ENCODE peak calls at places on chromosomes 5 and 9, in four cellular contexts. O, L, N and V are unnamed samples.

GRCh38 chr9:5326893-5327548 is 12.7 kb downstream of the RLN1 start:
- DNase-seq in O (no peak), N (peak; percentile 64), L (no peak), V (peak; percentile 15)

GRCh38 chr9:100394819-100395218 is 32.1 kb upstream of the MSANTD3 start:
- DNase-seq in L (no peak), N (no peak), O (no peak), V (no peak)

GRCh38 chr5:82862247-82862646 is 214.9 kb downstream of the TMEM167A start:
- DNase-seq in N (no peak), L (no peak), O (no peak), V (no peak)

GRCh38 chr5:42377496-42377895 is 45.7 kb upstream of the GHR start:
- DNase-seq in N (no peak), O (no peak), L (peak; percentile 75), V (no peak)

GRCh38 chr5:6551287-6551954 is 81.4 kb downstream of the NSUN2 start:
- DNase-seq in O (no peak), N (no peak), L (peak; percentile 54), V (no peak)

GRCh38 chr9:133701981-133702797 is 36.0 kb downstream of the SARDH start:
- DNase-seq in O (no peak), N (no peak), L (no peak), V (peak; percentile 79)

GRCh38 chr5:113099822-113100221 is 123.2 kb downstream of the DCP2 start:
- DNase-seq in O (no peak), L (no peak), N (no peak), V (no peak)

GRCh38 chr5:133506165-133506564 is 106.2 kb downstream of the FSTL4 start:
- DNase-seq in L (no peak), N (no peak), O (no peak), V (no peak)

GRCh38 chr9:4741365-4742031 is 496 bp upstream of the AK3 start:
- DNase-seq in N (peak; percentile 7), L (peak; percentile 18), O (no peak), V (no peak)

GRCh38 chr5:105956456-105957177 is 1714.1 kb downstream of the EFNA5 start:
- DNase-seq in L (peak; percentile 57), N (no peak), O (no peak), V (no peak)

GRCh38 chr9:88322906-88323566 is 65.2 kb upstream of the SPIN1 start:
- DNase-seq in L (no peak), O (no peak), N (no peak), V (peak; percentile 66)

GRCh38 chr5:56569576-56569975 is 245.8 kb upstream of the MAP3K1 start:
- DNase-seq in L (no peak), N (no peak), O (no peak), V (no peak)

GRCh38 chr5:56490971-56491468 is 257.9 kb upstream of the ANKRD55 start:
- DNase-seq in N (peak; percentile 87), O (no peak), L (peak; percentile 86), V (no peak)

GRCh38 chr5:129382921-129383672 is 77.0 kb upstream of the ADAMTS19 start:
- DNase-seq in O (no peak), N (no peak), L (no peak), V (no peak)

GRCh38 chr5:179919487-179920060 is 11.9 kb upstream of the TBC1D9B start:
- DNase-seq in O (no peak), N (no peak), L (no peak), V (no peak)

GRCh38 chr9:3880851-3881250 is 355.1 kb upstream of the RFX3 start:
- DNase-seq in O (no peak), L (peak; percentile 87), N (no peak), V (no peak)

GRCh38 chr9:106035810-106036209 is 341.5 kb downstream of the TMEM38B start:
- DNase-seq in O (no peak), L (no peak), N (no peak), V (no peak)

GRCh38 chr9:81542490-81542889 is 146.9 kb downstream of the TLE1 start:
- DNase-seq in L (no peak), O (no peak), N (no peak), V (no peak)

GRCh38 chr9:77575785-77576184 is 72.3 kb downstream of the GNA14 start:
- DNase-seq in N (no peak), O (no peak), L (peak; percentile 32), V (no peak)

GRCh38 chr9:117720555-117720954 is 16.4 kb downstream of the TLR4 start:
- DNase-seq in L (no peak), O (peak; percentile 72), N (no peak), V (no peak)

GRCh38 chr5:57259704-57260103 is 85.8 kb downstream of the GPBP1 start:
- DNase-seq in O (no peak), N (no peak), L (no peak), V (no peak)

GRCh38 chr9:6900440-6900883 is 142.7 kb downstream of the KDM4C start:
- DNase-seq in O (no peak), N (no peak), L (no peak), V (no peak)

GRCh38 chr5:55421074-55421529 is 113.3 kb downstream of the MTREX start:
- DNase-seq in O (no peak), L (peak; percentile 8), N (no peak), V (no peak)

GRCh38 chr5:146565764-146566163 is 49.8 kb upstream of the GPR151 start:
- DNase-seq in N (peak; percentile 37), L (peak; percentile 72), O (peak; percentile 46), V (peak; percentile 12)

GRCh38 chr5:67297376-67297775 is 100.8 kb upstream of the CD180 start:
- DNase-seq in N (no peak), L (no peak), O (no peak), V (no peak)

GRCh38 chr5:161847896-161848510 is at the start of gene GABRA1:
- DNase-seq in N (no peak), O (no peak), L (no peak), V (no peak)

GRCh38 chr5:161850491-161850890 is 2.6 kb downstream of the GABRA1 start:
- DNase-seq in O (no peak), N (no peak), L (no peak), V (no peak)

GRCh38 chr5:161847447-161847846 is 473 bp upstream of the GABRA1 start:
- DNase-seq in L (no peak), O (no peak), N (no peak), V (no peak)

GRCh38 chr5:161846731-161847130 is 1.2 kb upstream of the GABRA1 start:
- DNase-seq in N (no peak), O (no peak), L (peak; percentile 21), V (no peak)

GRCh38 chr5:161851691-161852299 is 3.9 kb downstream of the GABRA1 start:
- DNase-seq in O (no peak), N (no peak), L (peak; percentile 43), V (no peak)
- TF ChIP-seq CTCF in O (peak; percentile 22), N (peak; percentile 56), L (peak; percentile 79), V (no peak)

DNA sequence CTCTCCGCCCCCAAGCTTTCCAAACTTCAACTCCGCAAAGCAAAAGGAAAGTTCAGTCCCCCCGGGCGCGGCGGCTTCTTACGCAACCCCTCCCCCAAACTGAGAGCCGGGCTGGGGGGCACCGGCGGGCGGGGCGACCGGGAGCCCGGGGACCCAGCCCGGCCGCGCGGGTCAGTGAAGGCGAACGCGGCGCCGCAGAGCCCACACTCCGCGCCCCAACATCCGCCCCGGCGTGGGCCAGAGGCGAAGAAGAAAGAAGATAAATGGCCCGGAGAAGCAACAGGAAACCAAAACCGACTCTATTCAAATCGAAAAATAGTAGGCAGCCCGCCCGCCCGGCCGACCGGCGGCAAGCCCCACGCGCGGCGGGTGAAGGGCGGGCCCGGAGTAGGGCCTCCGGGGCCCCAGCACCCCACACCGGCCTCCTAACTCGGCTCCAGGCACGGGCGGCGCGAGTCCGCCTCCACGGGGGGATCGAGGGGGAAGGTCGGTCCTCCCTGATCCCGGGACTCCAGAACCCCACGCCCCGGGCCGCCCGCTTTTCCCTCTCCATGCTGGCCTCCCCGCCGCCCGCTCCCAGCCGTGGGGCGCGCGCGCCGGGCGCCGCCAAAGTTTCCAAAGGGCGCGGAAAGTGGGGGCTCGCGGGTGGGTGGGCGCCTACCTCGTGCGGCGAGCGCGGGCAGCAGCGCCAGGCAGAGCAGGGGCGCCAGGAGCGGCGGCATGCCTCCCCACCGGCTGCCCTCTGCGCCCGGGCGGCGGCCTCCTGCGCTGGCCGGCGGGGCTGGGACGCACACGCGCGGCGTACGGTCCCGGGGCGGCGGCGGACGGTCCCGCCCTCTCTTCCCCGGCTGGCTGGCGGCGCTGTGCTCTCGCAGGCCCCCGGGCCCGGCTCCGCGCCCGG is 533 bp downstream of the NOTCH1 start:
- DNase-seq in O (no peak), L (no peak), N (peak; percentile 39), V (peak; percentile 47)
- H3K27ac ChIP-seq in O (peak overlapping the region; percentile 93), L (no peak overlapping the region), N (peak overlapping the region; percentile 9), V (peak overlapping the region; percentile 70)

DNA sequence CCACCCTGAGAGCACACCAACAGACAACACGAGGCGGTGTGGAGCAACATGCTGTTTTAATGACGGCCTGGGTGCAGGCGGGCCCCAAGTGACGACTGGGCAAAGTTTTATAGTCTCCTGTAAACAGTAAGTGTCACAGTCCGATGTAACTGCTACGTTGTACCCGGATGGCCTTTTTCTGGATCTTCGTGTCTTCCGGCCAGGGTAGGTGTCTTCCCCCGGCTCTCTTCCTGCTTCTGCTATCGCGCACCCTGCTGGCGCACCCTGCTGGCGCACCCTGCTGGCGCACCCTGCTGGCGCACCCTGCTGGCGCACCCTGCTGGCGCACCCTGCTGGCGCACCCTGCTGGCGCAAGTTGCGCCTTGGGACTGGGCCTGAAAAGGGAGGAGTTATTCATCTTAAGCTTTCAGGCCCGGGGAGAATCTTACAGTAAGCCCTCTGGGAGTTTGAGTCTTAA is 143.0 kb upstream of the TARS1 start:
- DNase-seq in L (no peak), O (no peak), N (no peak), V (no peak)
- TF ChIP-seq CTCF in L (peak; percentile 61), O (no peak), N (no peak), V (no peak)

DNA sequence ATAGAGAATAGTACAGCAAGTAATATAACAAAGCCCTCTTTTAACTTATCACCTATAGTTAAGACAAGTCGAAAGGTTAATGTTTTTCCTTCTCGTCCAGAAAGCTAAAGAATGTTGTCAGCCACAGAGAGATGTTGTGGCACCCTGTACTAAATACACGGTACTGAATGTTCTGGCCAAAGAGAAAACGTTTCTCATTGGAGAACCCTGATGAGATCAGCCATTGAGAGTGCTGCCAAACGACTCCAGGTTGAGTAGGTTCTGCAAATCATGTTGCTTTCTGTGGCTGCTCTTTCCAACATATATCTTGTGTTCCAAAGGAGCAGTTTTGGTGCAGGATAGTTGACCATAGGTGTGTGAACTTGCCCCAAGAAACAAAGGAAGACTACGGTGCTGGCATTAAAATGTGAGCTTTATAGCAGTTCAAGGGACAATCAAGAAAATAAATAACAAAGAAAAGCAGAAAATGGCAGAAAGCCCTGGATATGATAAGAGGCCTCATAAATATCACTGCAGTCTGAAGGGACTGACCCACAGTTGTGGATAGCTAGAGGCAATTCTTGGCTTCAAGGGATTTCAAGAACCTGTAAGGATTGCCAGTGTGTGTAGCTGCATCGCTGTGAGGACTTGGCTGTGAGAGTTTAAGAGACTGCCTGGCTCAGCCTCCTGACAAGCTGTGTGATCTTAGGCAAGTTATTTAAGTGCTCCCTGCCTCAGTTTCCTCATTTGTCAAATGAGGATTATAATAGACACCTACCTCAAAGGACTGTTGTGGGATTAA is 102.7 kb downstream of the ARHGEF28 start:
- DNase-seq in N (no peak), L (no peak), O (no peak), V (no peak)
- H3K27ac ChIP-seq in N (no peak overlapping the region), L (no peak overlapping the region), O (peak overlapping the region; percentile 75), V (no peak overlapping the region)

GRCh38 chr5:177603631-177604030 is 3.7 kb downstream of the B4GALT7 start:
- DNase-seq in O (no peak), L (no peak), N (no peak), V (no peak)

GRCh38 chr5:177600458-177601018 is 606 bp downstream of the B4GALT7 start:
- DNase-seq in N (no peak), O (no peak), L (peak; percentile 24), V (no peak)

GRCh38 chr5:177601126-177601525 is 1.2 kb downstream of the B4GALT7 start:
- DNase-seq in L (no peak), N (no peak), O (no peak), V (no peak)

GRCh38 chr5:177602458-177602830 is 2.5 kb downstream of the B4GALT7 start:
- DNase-seq in O (no peak), N (no peak), L (no peak), V (no peak)

GRCh38 chr5:177601577-177602457 is 1.9 kb downstream of the B4GALT7 start:
- DNase-seq in O (no peak), N (no peak), L (peak; percentile 31), V (no peak)
- TF ChIP-seq CTCF in O (no peak), N (no peak), L (peak; percentile 46), V (no peak)